ENCODE peak calls at places on chromosomes 5 and 9, in seven cellular contexts. V is natural killer cell treated with Interleukin-12 subunit alpha and Interleukin-12 subunit beta and Interleukin-15 and Interleukin-18, amount 100 ng/mL, for 72 hours; U is naive thymus-derived CD4-positive, alpha-beta T cell; L is activated CD8-positive, alpha-beta T cell treated with anti-CD3 and anti-CD28 coated beads, Interleukin-2, amount 10 ng/mL, durations not matched to agents 7 days and 5 days; Y is Right ventricle myocardium superior; M is heart right ventricle; O is T-helper 1 cell. Z is an unnamed sample.

GRCh38 chr5:110588241-110588962 is 138.1 kb downstream of the TMEM232 start:
- DNase-seq in V (no peak), U (no peak), L (no peak), Y (no peak), M (no peak), O (no peak), Z (no peak)

GRCh38 chr5:80184235-80185023 is 71.4 kb downstream of the SERINC5 start:
- DNase-seq in V (no peak), U (no peak), L (no peak), Y (no peak), M (no peak), O (no peak), Z (no peak)

GRCh38 chr9:419571-420156 is 205.0 kb downstream of the DOCK8 start:
- DNase-seq in V (no peak), U (no peak), L (no peak), Y (no peak), M (no peak), O (no peak), Z (no peak)

GRCh38 chr9:5976668-5977397 is 38.6 kb downstream of the RANBP6 start:
- DNase-seq in V (no peak), U (no peak), L (no peak), Y (no peak), M (no peak), O (no peak), Z (no peak)

GRCh38 chr5:115325291-115326019 is 29.0 kb upstream of the CCDC112 start:
- DNase-seq in V (no peak), U (no peak), L (no peak), Y (no peak), M (no peak), O (no peak), Z (no peak)

GRCh38 chr5:119327018-119327417 is 28.8 kb upstream of the TNFAIP8 start:
- DNase-seq in V (no peak), U (no peak), L (no peak), Y (no peak), M (no peak), O (no peak), Z (no peak)

GRCh38 chr9:14313951-14314423 is at the start of gene NFIB:
- DNase-seq in V (no peak), U (no peak), L (no peak), Y (peak), M (peak), O (no peak), Z (no peak)

GRCh38 chr9:94971378-94972131 is 245.1 kb downstream of the AOPEP start:
- DNase-seq in V (no peak), U (no peak), L (no peak), Y (no peak), M (no peak), O (no peak), Z (no peak)

GRCh38 chr5:54514841-54515432 is 2.6 kb upstream of the SNX18 start:
- DNase-seq in V (no peak), U (no peak), L (no peak), Y (no peak), M (no peak), O (no peak), Z (no peak)

GRCh38 chr9:37010180-37010579 is 23.9 kb downstream of the PAX5 start:
- DNase-seq in V (peak), U (no peak), L (no peak), Y (no peak), M (no peak), O (no peak), Z (no peak)

GRCh38 chr5:78215972-78216371 is 78.5 kb downstream of the AP3B1 start:
- DNase-seq in V (no peak), U (no peak), L (no peak), Y (no peak), M (no peak), O (no peak), Z (no peak)

GRCh38 chr9:121326130-121326838 is 43.8 kb downstream of the STOM start:
- DNase-seq in V (no peak), U (no peak), L (no peak), Y (peak), M (peak), O (no peak), Z (no peak)